ENCODE peak calls at places on chromosomes 11 and 22, in four cellular contexts. D, E, M and F are unnamed samples. For H3K36me3, the result is how much of the 10 kb centered on the place peaks cover.

GRCh38 chr11:75525433-75526191 is at the start of gene GDPD5:
- DNase-seq in D (peak), M (peak), E (peak), F (peak)

GRCh38 chr11:72589802-72590761 is 84.1 kb downstream of the PDE2A start:
- DNase-seq in E (no peak), D (no peak), M (no peak), F (peak)

GRCh38 chr22:36017661-36018091 is 10.9 kb downstream of the RBFOX2 start:
- DNase-seq in E (no peak), D (no peak), M (no peak), F (no peak)

GRCh38 chr11:95239871-95240648 is 9.1 kb upstream of the SESN3 start:
- DNase-seq in E (no peak), M (no peak), D (no peak), F (no peak)

GRCh38 chr11:117059611-117060010 is 38.6 kb downstream of the SIK3 start:
- DNase-seq in D (no peak), E (no peak), M (no peak), F (no peak)

GRCh38 chr11:114340311-114341131 is 44.3 kb downstream of the NNMT start:
- DNase-seq in D (no peak), E (peak), M (peak), F (peak)

GRCh38 chr11:86068138-86068861 is 584 bp downstream of the PICALM start:
- DNase-seq in E (no peak), D (peak), M (peak), F (peak)

GRCh38 chr22:38272373-38273134 is at the start of gene TMEM184B:
- DNase-seq in M (peak), E (peak), D (peak), F (peak)

GRCh38 chr11:30697032-30697431 is 110.9 kb upstream of the MPPED2 start:
- DNase-seq in D (no peak), M (no peak), E (no peak), F (no peak)

GRCh38 chr11:73072935-73073481 is 69.1 kb downstream of the FCHSD2 start:
- DNase-seq in E (no peak), D (peak), M (peak), F (no peak)

GRCh38 chr11:46331653-46331984 is 15.6 kb upstream of the DGKZ start:
- DNase-seq in E (no peak), D (peak), M (no peak), F (no peak)

GRCh38 chr11:130407978-130408377 is 20.4 kb downstream of the ADAMTS8 start:
- DNase-seq in M (no peak), D (peak), E (peak), F (peak)

GRCh38 chr11:112901904-112902303 is 59.3 kb upstream of the NCAM1 start:
- DNase-seq in M (no peak), D (no peak), E (no peak), F (no peak)

GRCh38 chr11:78290293-78291176 is 101.8 kb downstream of the USP35 start:
- DNase-seq in M (no peak), D (no peak), E (no peak), F (no peak)

GRCh38 chr11:84564180-84564866 is 1062.8 kb downstream of the DLG2 start:
- DNase-seq in D (peak), M (peak), E (no peak), F (peak)

GRCh38 chr11:65435981-65436411 is 13.4 kb downstream of the NEAT1 start:
- DNase-seq in D (no peak), E (peak), M (peak), F (no peak)

GRCh38 chr11:60377737-60378136 is 595 bp upstream of the MS4A7 start:
- DNase-seq in M (peak), E (peak), D (peak), F (no peak)

GRCh38 chr22:50436134-50436830 is 38.6 kb downstream of the SBF1 start:
- DNase-seq in D (peak), E (no peak), M (no peak), F (peak)

GRCh38 chr11:63767415-63768231 is 952 bp downstream of the ZFTA start:
- DNase-seq in M (peak), D (peak), E (peak), F (peak)

DNA sequence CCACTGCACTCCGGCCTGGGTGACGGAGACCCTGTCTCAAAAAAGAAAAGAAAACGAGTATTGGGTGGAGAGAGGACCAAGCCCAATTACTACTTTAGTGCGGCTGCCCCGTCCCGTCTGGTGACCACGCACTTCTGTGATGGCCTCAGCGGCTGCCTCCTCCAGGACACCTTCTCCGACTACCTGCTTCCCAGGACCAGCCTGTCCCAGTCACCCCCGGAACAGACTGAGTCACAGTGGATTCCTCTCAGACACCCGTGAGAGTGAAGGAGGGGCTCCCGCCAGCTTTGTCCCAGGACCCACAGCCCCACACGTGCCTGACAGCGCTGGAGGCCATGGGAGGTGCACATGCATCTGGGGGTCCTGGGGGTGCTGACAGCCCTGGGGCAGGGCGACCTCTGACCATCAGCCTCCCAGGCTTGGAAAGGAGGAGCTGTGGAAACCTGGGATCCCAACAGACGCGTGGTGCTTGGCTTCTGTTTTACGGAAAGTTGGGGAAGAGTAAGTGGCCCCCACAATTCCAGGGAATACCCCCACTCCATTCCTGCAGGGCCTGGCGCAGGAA is 4.8 kb downstream of the DRD4 start:
- DNase-seq in D (peak), E (no peak), M (no peak), F (peak)
- H3K36me3 ChIP-seq in D (under half), E (under half), M (under half), F (under half)

DNA sequence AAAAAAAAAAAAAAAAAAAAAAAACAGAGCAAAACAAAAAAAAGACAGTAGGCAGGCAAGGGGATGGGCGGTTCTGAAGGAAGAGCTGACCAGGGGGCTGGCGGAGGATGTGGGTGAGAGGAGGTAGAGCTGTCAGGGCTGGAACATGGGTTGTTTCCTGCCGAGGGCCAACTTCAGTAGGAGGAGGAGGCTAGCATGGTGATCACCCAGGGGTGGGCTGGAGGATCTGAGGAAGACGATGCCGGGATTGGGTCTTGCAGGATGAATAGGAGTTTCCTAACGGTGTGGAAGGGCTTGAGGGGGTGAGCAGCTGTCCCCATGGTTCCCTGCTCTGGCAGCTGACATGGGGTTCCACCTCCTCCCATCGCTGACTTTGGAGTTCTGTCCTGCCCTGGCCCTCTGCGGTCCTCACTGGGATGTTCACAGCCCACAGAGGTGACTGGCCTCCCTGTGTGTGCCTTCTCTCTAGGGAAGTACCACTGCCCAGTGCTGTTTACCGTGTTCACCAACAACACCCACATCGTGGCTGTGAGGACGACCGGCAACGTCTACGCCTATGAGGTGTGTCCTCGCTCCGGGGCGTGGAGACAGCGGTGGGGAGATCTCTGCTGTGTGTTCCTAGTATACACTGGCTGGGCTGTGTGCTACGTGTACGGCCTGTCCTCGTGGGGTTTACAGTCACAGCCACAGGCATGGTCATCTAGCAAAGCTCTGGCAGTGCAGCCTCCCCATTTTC is 15.2 kb downstream of the PPIL2 start:
- DNase-seq in E (no peak), D (peak), M (no peak), F (no peak)
- H3K36me3 ChIP-seq in E (under half), D (under half), M (under half), F (under half)

DNA sequence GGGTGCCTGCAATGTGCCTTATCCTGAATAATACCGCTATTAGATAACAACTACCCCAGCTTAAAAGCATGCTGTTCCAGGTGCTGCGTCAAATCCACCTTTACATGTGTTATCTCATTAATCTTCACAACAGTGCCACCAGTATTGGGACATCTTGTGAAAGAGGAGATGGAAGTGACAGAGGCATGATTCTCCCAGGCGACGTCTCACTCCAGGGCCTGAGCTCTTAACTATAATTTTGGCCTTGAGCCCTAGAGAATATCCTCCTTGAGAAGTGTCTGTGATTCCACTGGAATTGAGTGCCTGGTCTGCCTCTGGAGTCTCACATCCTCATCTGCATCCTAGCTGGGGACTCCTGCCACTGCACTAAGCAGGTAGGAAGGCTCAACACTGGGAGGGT is 43.8 kb downstream of the RPL27A start:
- DNase-seq in D (peak), E (no peak), M (no peak), F (no peak)
- H3K36me3 ChIP-seq in D (under half), E (under half), M (under half), F (under half)

GRCh38 chr11:118923721-118924587 is 1.8 kb downstream of the BCL9L start:
- DNase-seq in D (peak), E (no peak), M (peak), F (peak)
- H3K36me3 ChIP-seq in D (under half), E (under half), M (under half), F (under half)

GRCh38 chr11:111359223-111360149 is 19.6 kb downstream of the POU2AF1 start:
- DNase-seq in E (no peak), D (no peak), M (no peak), F (no peak)

GRCh38 chr11:111360150-111361043 is 18.7 kb downstream of the POU2AF1 start:
- DNase-seq in M (peak), E (no peak), D (peak), F (no peak)

GRCh38 chr11:111356660-111357048 is 22.4 kb downstream of the POU2AF1 start:
- DNase-seq in M (no peak), D (no peak), E (no peak), F (no peak)

GRCh38 chr11:111357150-111358037 is 21.7 kb downstream of the POU2AF1 start:
- DNase-seq in E (no peak), D (no peak), M (no peak), F (peak)

GRCh38 chr11:111358038-111359001 is 20.8 kb downstream of the POU2AF1 start:
- DNase-seq in E (no peak), D (no peak), M (no peak), F (no peak)
- H3K36me3 ChIP-seq in E (under half), D (under half), M (under half), F (under half)

GRCh38 chr11:66708701-66709100 is 20.3 kb downstream of the SPTBN2 start:
- DNase-seq in E (peak), M (no peak), D (peak), F (no peak)

GRCh38 chr11:66708026-66708579 is 20.9 kb downstream of the SPTBN2 start:
- DNase-seq in M (no peak), D (peak), E (peak), F (no peak)

GRCh38 chr11:66713746-66714480 is 15.1 kb downstream of the SPTBN2 start:
- DNase-seq in D (peak), M (no peak), E (peak), F (no peak)

GRCh38 chr11:66707486-66707885 is 21.5 kb downstream of the SPTBN2 start:
- DNase-seq in D (no peak), E (peak), M (no peak), F (no peak)

DNA sequence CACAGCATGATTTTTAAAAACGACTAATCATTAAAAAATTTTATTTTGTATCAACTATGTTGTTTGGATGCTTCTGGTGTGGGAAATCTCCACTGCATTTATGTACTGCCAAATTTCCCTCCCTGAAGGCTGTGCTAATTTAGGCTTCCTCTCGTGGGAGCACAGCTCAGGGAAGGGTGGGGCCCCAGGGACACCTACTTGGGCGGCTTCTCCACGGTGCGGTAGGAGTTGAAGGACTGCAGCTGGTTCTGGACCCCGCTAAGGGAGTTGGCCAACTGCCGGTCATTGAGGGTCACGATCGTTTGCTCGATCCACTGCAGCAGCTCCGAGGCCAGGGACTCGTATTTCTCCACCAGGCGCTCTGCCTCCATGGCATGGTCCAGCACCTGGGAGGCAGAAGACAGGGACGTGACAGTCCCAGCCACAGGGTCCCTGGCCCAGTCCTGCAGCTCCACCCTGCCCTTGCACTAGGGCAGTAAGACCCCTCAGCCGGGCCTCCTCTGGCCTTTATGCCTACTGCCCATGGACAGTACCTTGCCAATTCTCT is 18.6 kb downstream of the SPTBN2 start:
- DNase-seq in D (peak), M (no peak), E (peak), F (no peak)
- H3K36me3 ChIP-seq in D (under half), M (under half), E (under half), F (under half)

DNA sequence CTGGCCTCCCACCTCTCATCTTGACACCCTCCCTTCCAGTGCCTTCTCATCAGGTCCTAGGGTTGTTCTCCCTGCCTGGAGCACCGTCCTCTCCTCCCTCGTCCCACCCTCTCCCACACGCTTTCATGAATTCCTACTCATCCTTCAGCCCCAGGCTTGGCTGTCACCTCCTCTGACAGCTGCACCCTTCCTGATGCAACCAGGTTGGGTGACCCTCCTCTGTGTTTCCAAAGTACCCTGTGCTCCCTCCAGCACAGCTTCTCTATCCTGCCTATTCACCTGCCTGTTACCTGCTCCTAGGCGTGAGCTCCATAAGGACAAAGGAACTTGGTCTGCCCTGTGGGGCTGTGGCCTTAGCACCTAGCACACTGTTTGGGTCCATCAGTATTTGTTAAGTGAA is 58.4 kb downstream of the SGSM3 start:
- DNase-seq in E (no peak), M (no peak), D (no peak), F (no peak)
- H3K36me3 ChIP-seq in E (under half), M (under half), D (half or more), F (under half)

DNA sequence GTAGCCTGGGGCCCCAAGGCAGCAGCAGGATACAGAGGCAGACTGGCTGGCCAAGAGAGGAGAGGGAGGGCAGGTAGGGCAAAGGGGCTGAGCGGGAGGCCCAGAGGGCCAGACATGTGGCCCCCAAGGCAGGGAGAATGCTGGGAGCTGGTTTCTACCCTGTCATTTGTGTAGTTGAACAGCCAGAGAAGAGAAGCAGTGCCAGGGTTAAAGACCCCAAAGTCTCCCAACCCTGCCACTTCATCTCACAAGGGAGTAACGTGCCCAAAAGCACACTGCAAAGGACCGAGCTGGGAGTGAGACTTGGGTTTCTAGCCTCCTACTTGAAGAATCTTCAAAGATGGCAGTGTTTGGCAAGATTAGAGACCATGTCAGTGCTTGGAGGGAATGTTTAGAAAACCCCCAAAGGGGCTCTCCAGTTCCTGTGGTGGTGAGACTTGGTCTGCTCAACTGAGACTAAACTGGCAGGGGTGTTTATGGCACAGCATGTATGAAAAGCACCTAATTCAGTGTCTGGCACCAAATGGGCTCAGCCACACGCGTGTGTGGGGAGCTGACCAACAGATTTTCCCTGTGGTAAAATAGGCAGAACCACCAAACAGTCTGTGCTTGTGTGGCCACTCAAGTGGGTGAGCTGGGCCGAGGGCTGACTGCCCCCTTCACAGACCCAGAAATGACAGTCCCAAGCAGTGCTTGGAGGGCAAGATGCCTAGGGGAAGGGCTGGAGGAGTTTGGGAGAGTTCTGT is 68.2 kb upstream of the CLTCL1 start:
- DNase-seq in E (no peak), M (no peak), D (no peak), F (no peak)
- H3K36me3 ChIP-seq in E (under half), M (under half), D (half or more), F (half or more)

GRCh38 chr22:30294066-30294465 is 4.8 kb upstream of the CASTOR1 start:
- DNase-seq in M (no peak), D (peak), E (peak), F (no peak)
- H3K36me3 ChIP-seq in M (under half), D (half or more), E (under half), F (under half)

DNA sequence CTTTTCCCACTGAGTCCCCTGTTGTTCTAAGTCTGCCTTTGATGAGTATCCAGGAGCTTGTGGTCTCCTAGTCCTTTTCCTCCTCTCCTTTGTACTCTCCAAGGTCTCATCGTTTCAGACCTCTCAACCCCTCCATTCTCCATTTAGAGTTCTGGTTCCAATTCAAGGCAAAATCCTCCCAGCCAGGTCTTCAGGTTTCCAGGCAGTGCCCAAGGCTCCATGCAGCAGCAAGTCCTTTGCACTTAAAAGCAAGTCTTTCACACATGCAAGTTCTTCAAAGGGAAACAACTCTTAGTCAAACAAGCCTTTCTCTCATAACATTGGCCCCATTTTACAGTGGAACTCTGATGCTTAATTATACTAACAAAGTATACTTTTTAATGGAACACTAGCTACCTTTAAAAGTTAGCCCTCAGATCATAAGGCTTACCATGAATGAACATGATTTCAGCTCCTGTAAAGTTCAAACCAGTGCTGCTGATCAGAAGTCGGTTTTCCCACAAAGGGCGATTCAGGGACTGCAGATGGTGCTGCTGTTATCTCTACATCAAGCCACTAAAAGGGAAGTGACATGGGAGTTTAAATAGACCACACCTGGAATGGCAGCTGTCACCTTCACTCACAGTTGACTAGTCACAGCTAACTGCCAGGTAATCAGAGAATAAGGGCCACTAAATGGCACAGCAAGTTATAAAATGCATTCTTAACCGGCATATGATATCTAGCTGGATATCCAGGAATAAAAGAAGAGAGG is 581.3 kb upstream of the ARHGAP42 start:
- DNase-seq in D (no peak), E (no peak), M (no peak), F (no peak)
- H3K36me3 ChIP-seq in D (under half), E (under half), M (under half), F (under half)